ENCODE peak calls at places on chromosomes 7 and 10, in ten cellular contexts. P, F, N, E, W, L, O, H, D and M are unnamed samples.

GRCh38 chr10:13665516-13666262 is 78.9 kb downstream of the PRPF18 start:
- DNase-seq in E (no peak), W (no peak), H (no peak), L (no peak), D (no peak), N (no peak), O (no peak), P (no peak), F (no peak), M (no peak)

GRCh38 chr7:68917041-68917651 is 681.1 kb upstream of the AUTS2 start:
- DNase-seq in F (no peak), P (no peak), O (no peak), D (no peak), H (no peak), W (no peak), L (no peak), N (no peak), E (no peak), M (no peak)

GRCh38 chr7:139355320-139355719 is 4.4 kb upstream of the LUC7L2 start:
- DNase-seq in H (no peak), L (no peak), N (peak; percentile 51), O (no peak), F (no peak), W (no peak), E (no peak), P (no peak), D (no peak), M (no peak)

GRCh38 chr10:62819521-62819920 is 3.4 kb upstream of the EGR2 start:
- DNase-seq in L (no peak), F (no peak), W (no peak), D (no peak), H (no peak), P (no peak), O (no peak), E (no peak), N (peak; percentile 21), M (no peak)

GRCh38 chr10:80081801-80082750 is 3.6 kb downstream of the TMEM254 start:
- DNase-seq in D (no peak), L (no peak), P (no peak), O (no peak), F (no peak), H (no peak), N (no peak), E (no peak), W (no peak), M (no peak)

GRCh38 chr7:129777195-129777844 is 165.8 kb downstream of the NRF1 start:
- DNase-seq in L (no peak), P (no peak), E (no peak), N (no peak), H (peak; percentile 14), F (no peak), O (no peak), D (no peak), W (no peak), M (no peak)

GRCh38 chr10:30833625-30833970 is 198.1 kb downstream of the ZNF438 start:
- DNase-seq in P (no peak), F (no peak), W (no peak), H (no peak), D (no peak), N (no peak), L (no peak), O (no peak), E (no peak), M (no peak)

GRCh38 chr7:107570298-107570697 is 6.5 kb downstream of the DUS4L start:
- DNase-seq in F (no peak), O (no peak), H (no peak), P (no peak), E (no peak), N (no peak), D (no peak), W (no peak), L (no peak), M (no peak)

GRCh38 chr10:77943086-77943901 is 16.7 kb upstream of the DLG5 start:
- DNase-seq in W (no peak), D (no peak), L (peak; percentile 80), O (no peak), P (peak; percentile 17), E (peak; percentile 26), F (no peak), H (peak; percentile 52), N (peak; percentile 89), M (no peak)

GRCh38 chr7:107934991-107935770 is 44.2 kb downstream of the DLD start:
- DNase-seq in L (no peak), E (no peak), O (no peak), W (no peak), F (no peak), N (peak; percentile 68), H (no peak), D (no peak), P (no peak), M (no peak)

GRCh38 chr10:127338391-127339108 is 142.2 kb upstream of the INSYN2A start:
- DNase-seq in F (no peak), N (peak; percentile 45), W (no peak), P (no peak), E (no peak), D (no peak), O (no peak), H (no peak), L (no peak), M (no peak)